ENCODE peak calls at places on chromosomes 12 and 14, in eight cellular contexts. One of them, this sample, is unnamed. For H3K9me3, the result is how much of the 10 kb centered on the place peaks cover.

GRCh38 chr14:77613207-77613606 is 3.2 kb downstream of the SPTLC2 start:
- DNase-seq in heart right ventricle: no peak
- DNase-seq in heart left ventricle: no peak
- DNase-seq in lower lobe of right lung: no peak
- DNase-seq in body of pancreas: no peak
- DNase-seq in MM.1S: no peak
- DNase-seq in uterus: no peak
- DNase-seq in aorta: no peak
- DNase-seq in this sample: no peak

GRCh38 chr14:28936601-28937000 is 170.0 kb downstream of the FOXG1 start:
- DNase-seq in MM.1S: no peak
- DNase-seq in uterus: no peak
- DNase-seq in lower lobe of right lung: no peak
- DNase-seq in aorta: no peak
- DNase-seq in heart left ventricle: no peak
- DNase-seq in body of pancreas: no peak
- DNase-seq in heart right ventricle: no peak
- DNase-seq in this sample: no peak

GRCh38 chr12:49263400-49263763 is 1.5 kb upstream of the TUBA1C start:
- DNase-seq in body of pancreas: no peak
- DNase-seq in aorta: no peak
- DNase-seq in heart right ventricle: no peak
- DNase-seq in MM.1S: no peak
- DNase-seq in uterus: no peak
- DNase-seq in heart left ventricle: no peak
- DNase-seq in lower lobe of right lung: no peak
- DNase-seq in this sample: no peak

GRCh38 chr12:27575780-27576154 is 51.8 kb downstream of the PPFIBP1 start:
- DNase-seq in body of pancreas: no peak
- DNase-seq in uterus: no peak
- DNase-seq in heart left ventricle: no peak
- DNase-seq in MM.1S: no peak
- DNase-seq in heart right ventricle: no peak
- DNase-seq in aorta: no peak
- DNase-seq in lower lobe of right lung: no peak
- DNase-seq in this sample: no peak

GRCh38 chr14:22901799-22902198 is 17.1 kb downstream of the RBM23 start:
- DNase-seq in aorta: no peak
- DNase-seq in lower lobe of right lung: no peak
- DNase-seq in heart right ventricle: no peak
- DNase-seq in uterus: no peak
- DNase-seq in heart left ventricle: no peak
- DNase-seq in MM.1S: no peak
- DNase-seq in body of pancreas: no peak
- DNase-seq in this sample: no peak

GRCh38 chr14:30638926-30639325 is 16.8 kb downstream of the SCFD1 start:
- DNase-seq in body of pancreas: no peak
- DNase-seq in uterus: no peak
- DNase-seq in MM.1S: no peak
- DNase-seq in heart left ventricle: no peak
- DNase-seq in heart right ventricle: no peak
- DNase-seq in aorta: no peak
- DNase-seq in lower lobe of right lung: peak
- DNase-seq in this sample: no peak

GRCh38 chr12:15193927-15194326 is 27.3 kb downstream of the RERG start:
- DNase-seq in body of pancreas: no peak
- DNase-seq in heart right ventricle: no peak
- DNase-seq in heart left ventricle: no peak
- DNase-seq in aorta: no peak
- DNase-seq in lower lobe of right lung: no peak
- DNase-seq in uterus: peak
- DNase-seq in MM.1S: no peak
- DNase-seq in this sample: no peak

GRCh38 chr12:121676190-121676589 is 6.7 kb upstream of the MORN3 start:
- DNase-seq in MM.1S: no peak
- DNase-seq in heart left ventricle: no peak
- DNase-seq in body of pancreas: no peak
- DNase-seq in uterus: no peak
- DNase-seq in lower lobe of right lung: no peak
- DNase-seq in aorta: no peak
- DNase-seq in heart right ventricle: no peak
- DNase-seq in this sample: no peak

GRCh38 chr12:50803230-50803629 is 39.3 kb downstream of the ATF1 start:
- DNase-seq in uterus: no peak
- DNase-seq in lower lobe of right lung: no peak
- DNase-seq in aorta: no peak
- DNase-seq in body of pancreas: no peak
- DNase-seq in heart left ventricle: no peak
- DNase-seq in heart right ventricle: no peak
- DNase-seq in MM.1S: no peak
- DNase-seq in this sample: no peak

GRCh38 chr12:81492131-81492720 is 266.9 kb downstream of the PPFIA2 start:
- DNase-seq in MM.1S: no peak
- DNase-seq in lower lobe of right lung: no peak
- DNase-seq in heart left ventricle: no peak
- DNase-seq in uterus: no peak
- DNase-seq in heart right ventricle: peak
- DNase-seq in body of pancreas: no peak
- DNase-seq in aorta: no peak
- DNase-seq in this sample: no peak

GRCh38 chr12:118649765-118650585 is 273.6 kb downstream of the SUDS3 start:
- DNase-seq in MM.1S: no peak
- DNase-seq in heart right ventricle: no peak
- DNase-seq in body of pancreas: no peak
- DNase-seq in uterus: no peak
- DNase-seq in aorta: no peak
- DNase-seq in heart left ventricle: no peak
- DNase-seq in lower lobe of right lung: no peak
- DNase-seq in this sample: no peak

GRCh38 chr12:107351716-107352115 is 258.4 kb upstream of the CRY1 start:
- DNase-seq in lower lobe of right lung: no peak
- DNase-seq in MM.1S: no peak
- DNase-seq in heart left ventricle: no peak
- DNase-seq in aorta: no peak
- DNase-seq in heart right ventricle: no peak
- DNase-seq in uterus: no peak
- DNase-seq in body of pancreas: no peak
- DNase-seq in this sample: no peak

GRCh38 chr14:54570651-54571415 is 3.9 kb downstream of the SAMD4A start:
- DNase-seq in heart left ventricle: no peak
- DNase-seq in body of pancreas: no peak
- DNase-seq in aorta: no peak
- DNase-seq in lower lobe of right lung: no peak
- DNase-seq in uterus: no peak
- DNase-seq in heart right ventricle: no peak
- DNase-seq in MM.1S: no peak
- DNase-seq in this sample: no peak

GRCh38 chr12:28568083-28568482 is 377.8 kb downstream of the CCDC91 start:
- DNase-seq in body of pancreas: peak
- DNase-seq in heart left ventricle: no peak
- DNase-seq in MM.1S: no peak
- DNase-seq in lower lobe of right lung: no peak
- DNase-seq in aorta: peak
- DNase-seq in uterus: no peak
- DNase-seq in heart right ventricle: no peak
- DNase-seq in this sample: no peak

GRCh38 chr12:114835031-114835430 is 151.1 kb upstream of the TBX3 start:
- DNase-seq in body of pancreas: no peak
- DNase-seq in heart left ventricle: no peak
- DNase-seq in MM.1S: no peak
- DNase-seq in aorta: no peak
- DNase-seq in uterus: no peak
- DNase-seq in lower lobe of right lung: no peak
- DNase-seq in heart right ventricle: no peak
- DNase-seq in this sample: no peak

GRCh38 chr12:67331123-67331522 is 62.0 kb downstream of the CAND1 start:
- DNase-seq in MM.1S: peak
- DNase-seq in uterus: no peak
- DNase-seq in body of pancreas: no peak
- DNase-seq in heart left ventricle: no peak
- DNase-seq in lower lobe of right lung: no peak
- DNase-seq in aorta: no peak
- DNase-seq in heart right ventricle: no peak
- DNase-seq in this sample: no peak

GRCh38 chr12:130647814-130648213 is 68.3 kb downstream of the RIMBP2 start:
- DNase-seq in body of pancreas: no peak
- DNase-seq in MM.1S: no peak
- DNase-seq in uterus: no peak
- DNase-seq in heart right ventricle: no peak
- DNase-seq in aorta: no peak
- DNase-seq in lower lobe of right lung: no peak
- DNase-seq in heart left ventricle: no peak
- DNase-seq in this sample: no peak

GRCh38 chr12:70049596-70050360 is 193.5 kb upstream of the CNOT2 start:
- DNase-seq in MM.1S: peak
- DNase-seq in aorta: no peak
- DNase-seq in body of pancreas: no peak
- DNase-seq in uterus: no peak
- DNase-seq in lower lobe of right lung: no peak
- DNase-seq in heart right ventricle: no peak
- DNase-seq in heart left ventricle: no peak
- DNase-seq in this sample: no peak

GRCh38 chr14:84493779-84494178 is 1036.2 kb upstream of the FLRT2 start:
- DNase-seq in aorta: no peak
- DNase-seq in heart left ventricle: no peak
- DNase-seq in heart right ventricle: no peak
- DNase-seq in MM.1S: no peak
- DNase-seq in lower lobe of right lung: no peak
- DNase-seq in body of pancreas: no peak
- DNase-seq in uterus: no peak
- DNase-seq in this sample: no peak

GRCh38 chr14:99215277-99215676 is 56.7 kb downstream of the BCL11B start:
- DNase-seq in body of pancreas: no peak
- DNase-seq in lower lobe of right lung: no peak
- DNase-seq in uterus: no peak
- DNase-seq in heart left ventricle: no peak
- DNase-seq in heart right ventricle: no peak
- DNase-seq in MM.1S: no peak
- DNase-seq in aorta: peak
- DNase-seq in this sample: no peak

DNA sequence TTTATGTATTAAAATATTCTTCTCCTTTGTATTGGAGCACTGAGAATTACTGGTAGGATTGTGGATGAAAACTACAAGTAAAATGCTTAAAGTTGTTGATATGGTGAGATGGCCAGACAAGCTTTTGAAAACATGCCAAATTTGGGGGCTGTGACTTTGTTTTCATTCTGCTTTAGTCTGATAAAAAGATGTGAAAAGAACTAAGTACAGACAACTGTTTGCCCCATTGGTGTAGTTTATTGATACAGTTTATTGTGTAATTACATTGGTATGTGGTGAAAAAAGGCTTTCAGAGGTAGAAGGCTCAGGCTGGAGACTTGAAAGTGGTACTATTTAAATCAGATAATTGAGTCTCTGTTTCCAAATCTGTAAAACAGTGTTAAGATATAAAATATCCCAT is 746.8 kb downstream of the DIO2 start:
- DNase-seq in heart left ventricle: no peak
- DNase-seq in body of pancreas: no peak
- DNase-seq in aorta: no peak
- DNase-seq in uterus: no peak
- DNase-seq in MM.1S: no peak
- DNase-seq in lower lobe of right lung: no peak
- DNase-seq in heart right ventricle: no peak
- DNase-seq in this sample: no peak
- H3K9me3 ChIP-seq in heart left ventricle: under half
- H3K9me3 ChIP-seq in body of pancreas: under half
- H3K9me3 ChIP-seq in aorta: under half
- H3K9me3 ChIP-seq in uterus: under half
- H3K9me3 ChIP-seq in MM.1S: under half
- H3K9me3 ChIP-seq in lower lobe of right lung: under half
- H3K9me3 ChIP-seq in heart right ventricle: under half
- H3K9me3 ChIP-seq in this sample: under half

DNA sequence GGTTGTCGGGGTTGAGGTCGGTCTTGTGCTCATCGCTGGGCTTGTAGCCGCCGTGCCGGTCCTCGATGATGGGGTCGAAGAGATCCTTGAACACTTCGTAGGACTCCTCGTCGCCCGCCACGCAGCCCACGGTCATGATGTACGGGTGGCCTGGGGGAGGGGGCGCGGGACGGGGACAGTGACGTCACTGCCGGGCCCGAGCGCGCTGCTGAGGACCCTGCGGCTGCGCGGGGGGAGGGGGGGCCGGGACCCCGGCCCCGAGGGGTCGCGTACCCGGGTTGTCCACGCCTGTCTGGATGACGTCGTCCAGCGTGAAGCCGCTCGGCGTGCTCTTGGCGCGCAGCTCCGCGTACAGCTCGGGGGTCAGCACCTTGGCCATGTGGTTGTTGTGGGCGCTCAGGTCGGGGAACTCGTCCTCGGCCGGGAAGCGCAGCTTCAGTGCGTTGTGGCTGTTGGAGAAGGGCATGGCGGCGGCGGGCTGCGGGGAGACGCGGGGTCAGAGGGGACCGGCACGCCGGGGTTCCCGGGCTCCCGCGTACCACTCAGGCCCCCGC is 525 bp downstream of the CKB start:
- DNase-seq in aorta: peak
- DNase-seq in uterus: peak
- DNase-seq in heart right ventricle: no peak
- DNase-seq in lower lobe of right lung: peak
- DNase-seq in heart left ventricle: peak
- DNase-seq in MM.1S: no peak
- DNase-seq in body of pancreas: no peak
- DNase-seq in this sample: peak
- H3K4me3 ChIP-seq in aorta: peak
- H3K4me3 ChIP-seq in uterus: peak
- H3K4me3 ChIP-seq in heart right ventricle: peak
- H3K4me3 ChIP-seq in lower lobe of right lung: peak
- H3K4me3 ChIP-seq in heart left ventricle: peak
- H3K4me3 ChIP-seq in MM.1S: no peak
- H3K4me3 ChIP-seq in body of pancreas: peak
- H3K4me3 ChIP-seq in this sample: peak

GRCh38 chr14:105857816-105858675 is 331.7 kb downstream of the TMEM121 start:
- DNase-seq in lower lobe of right lung: peak
- DNase-seq in body of pancreas: no peak
- DNase-seq in uterus: peak
- DNase-seq in aorta: peak
- DNase-seq in MM.1S: peak
- DNase-seq in heart right ventricle: no peak
- DNase-seq in heart left ventricle: peak
- DNase-seq in this sample: peak
- H3K9me3 ChIP-seq in lower lobe of right lung: under half
- H3K9me3 ChIP-seq in body of pancreas: under half
- H3K9me3 ChIP-seq in uterus: under half
- H3K9me3 ChIP-seq in aorta: under half
- H3K9me3 ChIP-seq in MM.1S: under half
- H3K9me3 ChIP-seq in heart right ventricle: under half
- H3K9me3 ChIP-seq in heart left ventricle: under half
- H3K9me3 ChIP-seq in this sample: under half

GRCh38 chr12:88328056-88328455 is 185.9 kb downstream of the TMTC3 start:
- DNase-seq in MM.1S: no peak
- DNase-seq in heart right ventricle: no peak
- DNase-seq in lower lobe of right lung: no peak
- DNase-seq in aorta: no peak
- DNase-seq in body of pancreas: no peak
- DNase-seq in heart left ventricle: no peak
- DNase-seq in uterus: no peak
- DNase-seq in this sample: no peak

GRCh38 chr12:88325828-88326214 is 183.7 kb downstream of the TMTC3 start:
- DNase-seq in uterus: no peak
- DNase-seq in heart left ventricle: no peak
- DNase-seq in heart right ventricle: no peak
- DNase-seq in lower lobe of right lung: no peak
- DNase-seq in aorta: no peak
- DNase-seq in MM.1S: no peak
- DNase-seq in body of pancreas: peak
- DNase-seq in this sample: no peak

GRCh38 chr12:88325076-88325827 is 183.1 kb downstream of the TMTC3 start:
- DNase-seq in aorta: no peak
- DNase-seq in lower lobe of right lung: no peak
- DNase-seq in heart right ventricle: no peak
- DNase-seq in body of pancreas: peak
- DNase-seq in uterus: no peak
- DNase-seq in heart left ventricle: no peak
- DNase-seq in MM.1S: no peak
- DNase-seq in this sample: no peak
- H3K4me3 ChIP-seq in aorta: no peak
- H3K4me3 ChIP-seq in lower lobe of right lung: no peak
- H3K4me3 ChIP-seq in heart right ventricle: no peak
- H3K4me3 ChIP-seq in body of pancreas: no peak
- H3K4me3 ChIP-seq in uterus: no peak
- H3K4me3 ChIP-seq in heart left ventricle: no peak
- H3K4me3 ChIP-seq in MM.1S: no peak
- H3K4me3 ChIP-seq in this sample: no peak

This sample was measured in tibial artery.